ENCODE peak calls at places on chromosomes 11 and 22, in seven cellular contexts. K is fibroblast of pulmonary artery, T is transverse colon, R is endothelial cell of umbilical vein, Q is Panc1, B is kidney epithelial cell, L is mammary epithelial cell. Y is an unnamed sample.
A peak's percentile ranks its signal among the peaks of the same experiment; 100 is the strongest.

GRCh38 chr22:36763576-36763975 is 12.3 kb downstream of the IFT27 start:
- DNase-seq in B (no peak), R (no peak), Q (no peak), K (no peak), T (no peak), L (peak; percentile 60), Y (no peak)

GRCh38 chr11:14980854-14981253 is 8.7 kb upstream of the CALCA start:
- DNase-seq in K (peak; percentile 82), B (no peak), L (peak; percentile 28), R (no peak), T (no peak), Q (no peak), Y (no peak)

GRCh38 chr11:119026970-119027369 is 3.7 kb downstream of the SLC37A4 start:
- DNase-seq in B (no peak), T (no peak), L (no peak), R (no peak), Q (no peak), K (no peak), Y (no peak)

GRCh38 chr11:73141309-73142127 is 600 bp downstream of the FCHSD2 start:
- DNase-seq in Q (no peak), B (no peak), R (peak; percentile 79), K (peak; percentile 80), T (peak; percentile 76), L (peak; percentile 64), Y (no peak)

GRCh38 chr11:10087186-10087585 is 206.8 kb downstream of the SBF2 start:
- DNase-seq in T (no peak), B (no peak), R (no peak), L (no peak), Q (no peak), K (no peak), Y (no peak)

GRCh38 chr22:50201191-50202129 is 649 bp downstream of the SELENOO start:
- DNase-seq in Q (no peak), B (no peak), R (no peak), L (no peak), T (no peak), K (no peak), Y (no peak)

GRCh38 chr11:1152316-1153104 is 5.2 kb upstream of the MUC5AC start:
- DNase-seq in B (peak; percentile 52), Q (peak; percentile 48), L (peak; percentile 15), K (peak; percentile 17), R (no peak), T (no peak), Y (no peak)

GRCh38 chr11:132620423-132620822 is 911.9 kb downstream of the OPCML start:
- DNase-seq in T (no peak), Q (no peak), K (peak; percentile 11), B (no peak), L (no peak), R (no peak), Y (no peak)

GRCh38 chr22:23065069-23065451 is 5.3 kb upstream of the GNAZ start:
- DNase-seq in L (no peak), R (no peak), T (no peak), Q (no peak), K (no peak), B (no peak), Y (no peak)

GRCh38 chr11:134536219-134536618 is 124.2 kb upstream of the B3GAT1 start:
- DNase-seq in B (no peak), L (no peak), T (no peak), R (no peak), Q (no peak), K (no peak), Y (no peak)

GRCh38 chr11:17351510-17352176 is at the start of gene NCR3LG1:
- DNase-seq in R (peak; percentile 55), Q (peak; percentile 36), K (peak; percentile 84), B (peak; percentile 10), T (peak; percentile 85), L (peak; percentile 72), Y (no peak)

GRCh38 chr11:14882196-14882595 is 9.8 kb downstream of the CYP2R1 start:
- DNase-seq in Q (no peak), T (no peak), B (no peak), L (no peak), K (no peak), R (no peak), Y (no peak)

GRCh38 chr22:47021371-47022074 is 259.1 kb downstream of the TBC1D22A start:
- DNase-seq in T (no peak), B (no peak), Q (no peak), R (no peak), K (no peak), L (no peak), Y (no peak)
- TF ChIP-seq CTCF in T (no peak), B (no peak), Q (no peak), R (no peak), K (no peak), L (no peak), Y (no peak)

GRCh38 chr22:19761022-19761499 is 483 bp downstream of the TBX1 start:
- DNase-seq in K (no peak), Q (no peak), B (no peak), T (no peak), R (no peak), L (no peak), Y (no peak)
- H3K4me3 ChIP-seq in K (no peak overlapping the region), Q (peak overlapping the region; percentile 52), B (no peak overlapping the region), T (no peak overlapping the region), R (no peak overlapping the region), L (no peak overlapping the region), Y (peak overlapping the region; percentile 44)

GRCh38 chr11:44823006-44823405 is 96.2 kb downstream of the TSPAN18 start:
- DNase-seq in B (no peak), R (no peak), T (no peak), Q (no peak), L (no peak), K (no peak), Y (no peak)
- TF ChIP-seq CTCF in B (peak; percentile 10), R (peak; percentile 17), T (no peak), Q (no peak), L (peak; percentile 31), K (peak; percentile 25), Y (peak; percentile 58)

GRCh38 chr11:69040581-69041260 is 8.0 kb upstream of the TPCN2 start:
- DNase-seq in L (no peak), B (peak; percentile 61), K (peak; percentile 39), R (no peak), T (no peak), Q (no peak), Y (peak; percentile 80)

GRCh38 chr11:69048056-69048717 is 545 bp upstream of the TPCN2 start:
- DNase-seq in K (no peak), Q (no peak), R (no peak), T (no peak), B (no peak), L (peak; percentile 13), Y (no peak)

GRCh38 chr11:69040051-69040450 is 8.7 kb upstream of the TPCN2 start:
- DNase-seq in K (no peak), Q (no peak), B (no peak), T (no peak), L (no peak), R (no peak), Y (no peak)

GRCh38 chr11:69041516-69041915 is 7.2 kb upstream of the TPCN2 start:
- DNase-seq in L (no peak), Q (no peak), K (no peak), B (no peak), T (no peak), R (no peak), Y (no peak)

DNA sequence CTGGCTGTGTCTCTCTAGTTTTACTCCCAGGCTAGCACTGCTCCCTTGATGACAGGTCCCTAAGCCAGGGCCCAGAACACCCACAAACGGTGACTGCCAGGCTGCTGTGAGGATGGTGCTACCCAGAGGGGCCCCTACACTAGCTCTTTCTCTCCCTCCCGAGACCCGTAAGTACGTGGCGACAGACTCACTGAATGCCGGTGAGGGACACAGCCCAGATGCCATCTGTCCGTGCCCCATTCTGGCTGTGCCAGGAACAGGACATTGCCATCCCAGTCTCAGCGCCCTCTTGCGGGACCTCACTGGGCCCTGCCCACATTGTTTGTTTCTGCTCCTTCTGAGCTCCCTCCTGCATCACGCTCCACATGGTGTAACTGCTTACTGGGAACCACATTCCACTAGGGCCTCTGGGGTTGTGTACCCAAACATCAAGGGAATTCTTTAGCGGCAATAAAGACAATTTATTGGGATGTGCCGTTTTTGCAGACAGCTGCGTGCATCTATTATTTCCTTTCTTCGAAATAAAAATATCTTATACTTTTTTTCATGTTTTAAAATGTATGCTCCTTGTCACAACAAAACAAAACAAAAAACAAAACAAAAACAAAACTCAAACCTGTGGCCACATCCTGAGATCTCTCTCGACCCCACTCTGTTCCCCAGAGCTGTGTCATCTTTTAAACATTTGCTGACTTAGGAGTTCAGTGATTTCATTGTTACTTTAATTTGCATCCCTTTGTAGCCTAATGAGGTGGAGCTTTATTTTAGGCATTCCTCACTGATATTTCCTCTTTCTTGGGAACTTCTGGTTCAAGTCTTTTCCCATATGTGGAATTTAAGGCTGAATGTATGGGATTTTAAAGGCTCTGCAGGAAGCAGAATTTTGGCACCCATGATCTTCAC is 4.4 kb upstream of the TPCN2 start:
- DNase-seq in R (peak; percentile 56), T (peak; percentile 80), K (peak; percentile 59), L (peak; percentile 41), Q (peak; percentile 42), B (peak; percentile 35), Y (peak; percentile 80)
- H3K4me3 ChIP-seq in R (no peak overlapping the region), T (no peak overlapping the region), K (no peak overlapping the region), L (no peak overlapping the region), Q (no peak overlapping the region), B (no peak overlapping the region), Y (no peak overlapping the region)

DNA sequence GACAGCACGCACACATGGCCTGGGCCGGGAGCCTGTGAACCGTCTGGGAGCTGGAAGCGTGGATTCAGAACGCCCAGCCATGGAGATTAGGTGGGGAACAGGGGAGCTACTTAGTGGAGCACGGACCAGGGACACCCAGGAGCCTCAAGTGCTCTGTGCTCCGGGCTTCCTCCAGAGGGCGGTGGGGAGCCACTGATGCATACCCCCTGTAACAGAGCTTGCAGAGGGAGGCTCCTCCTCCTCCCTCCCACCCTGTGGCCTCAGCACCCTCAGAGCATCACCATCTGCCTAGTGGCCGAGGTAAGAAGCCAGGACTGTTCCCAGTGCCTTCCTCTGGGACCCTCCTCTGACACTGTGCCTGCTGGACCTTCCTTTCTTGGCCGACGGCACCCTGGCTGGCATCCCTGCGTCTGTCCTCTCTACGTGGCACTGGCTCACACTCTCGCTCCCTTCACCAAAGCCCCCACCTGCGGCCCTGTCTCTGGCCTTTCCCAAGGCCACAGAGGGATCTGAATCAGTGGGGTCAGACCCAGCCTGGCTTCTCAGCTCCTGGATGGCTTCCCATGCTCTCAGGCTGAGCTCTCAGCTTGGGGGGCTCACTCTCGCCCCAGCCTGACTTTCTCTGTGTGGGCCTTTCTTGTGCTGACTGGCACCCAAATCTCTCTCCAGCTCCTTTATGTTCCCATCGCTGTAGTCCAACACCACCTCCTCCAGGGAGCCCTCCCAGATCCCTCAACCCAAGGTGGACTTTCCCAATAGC is 780.9 kb downstream of the BRD1 start:
- DNase-seq in R (no peak), B (no peak), K (no peak), L (no peak), Q (no peak), T (no peak), Y (no peak)
- TF ChIP-seq CTCF in R (no peak), B (peak; percentile 39), K (no peak), L (no peak), Q (peak; percentile 74), T (no peak), Y (no peak)

DNA sequence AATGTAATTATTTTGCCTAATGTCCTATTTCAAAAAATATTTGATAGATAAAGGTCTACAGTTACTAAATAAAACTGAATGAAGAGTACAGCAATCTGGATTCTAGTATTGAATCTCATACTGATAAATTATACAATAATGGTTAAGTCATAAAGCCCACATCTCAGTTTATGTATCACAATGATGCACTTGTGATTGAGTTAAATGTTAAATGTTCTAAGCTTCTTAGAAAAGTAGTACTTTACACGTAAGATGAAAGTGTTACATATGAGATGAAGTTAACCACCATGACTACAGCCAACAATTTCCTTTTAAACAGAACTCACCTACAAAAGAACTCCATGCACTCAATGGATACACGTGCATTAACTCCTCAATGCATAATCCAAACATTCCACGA is 51.7 kb downstream of the PHF21A start:
- DNase-seq in L (no peak), B (no peak), K (no peak), Q (no peak), R (no peak), T (no peak), Y (no peak)
- H3K4me3 ChIP-seq in L (no peak overlapping the region), B (no peak overlapping the region), K (no peak overlapping the region), Q (no peak overlapping the region), R (no peak overlapping the region), T (no peak overlapping the region), Y (no peak overlapping the region)

Y was measured in HFF-Myc.